ENCODE peak calls at places on chromosome 2, in eight cellular contexts. X is HepG2; Q is CD4-positive, alpha-beta T cell; I is NCI-H2081; R is activated T-helper 1 cell treated with anti-CD3 and anti-CD28 coated beads, Interleukin-12 subunit alpha, Interleukin-12 subunit beta, Interleukin-2, Interleukin-4 antibody, amounts not matched to agents 30 ng/mL and 10 ng/mL and 1 ng/mL, durations not matched to agents 14 hours and 24 hours and 36 hours; U is fibroblast of mammary gland; N is cardiac muscle cell; V is EL. K is an unnamed sample.
A peak's percentile ranks its signal among the peaks of the same experiment; 100 is the strongest.

GRCh38 chr2:218093879-218094278 is 24.8 kb downstream of the RUFY4 start:
- DNase-seq in X (no peak), Q (no peak), I (no peak), R (no peak), U (no peak), N (no peak), V (no peak), K (no peak)

GRCh38 chr2:180046776-180047175 is 39.7 kb upstream of the CWC22 start:
- DNase-seq in X (no peak), Q (no peak), I (no peak), R (no peak), U (no peak), N (no peak), V (peak; percentile 43), K (no peak)

GRCh38 chr2:180872256-180872655 is 108.1 kb upstream of the UBE2E3 start:
- DNase-seq in X (no peak), Q (no peak), I (no peak), R (no peak), U (peak; percentile 34), N (no peak), V (peak; percentile 28), K (no peak)

GRCh38 chr2:106869512-106870276 is 16.3 kb downstream of the ST6GAL2 start:
- DNase-seq in X (no peak), Q (no peak), I (peak; percentile 54), R (no peak), U (no peak), N (no peak), V (no peak), K (no peak)

GRCh38 chr2:86068098-86069047 is 37.3 kb downstream of the POLR1A start:
- DNase-seq in X (no peak), Q (peak; percentile 36), I (peak; percentile 78), R (peak; percentile 25), U (peak; percentile 51), N (no peak), V (peak; percentile 69), K (no peak)

GRCh38 chr2:231554748-231555545 is 24.7 kb upstream of the NMUR1 start:
- DNase-seq in X (no peak), Q (no peak), I (no peak), R (no peak), U (peak; percentile 75), N (peak; percentile 90), V (peak; percentile 66), K (no peak)

GRCh38 chr2:230942371-230942770 is 17.3 kb upstream of the GPR55 start:
- DNase-seq in X (no peak), Q (no peak), I (no peak), R (no peak), U (no peak), N (no peak), V (no peak), K (no peak)

GRCh38 chr2:215601990-215602721 is 166.3 kb upstream of the FN1 start:
- DNase-seq in X (no peak), Q (no peak), I (no peak), R (no peak), U (peak; percentile 97), N (no peak), V (peak; percentile 77), K (no peak)

GRCh38 chr2:140526575-140526974 is 1604.2 kb downstream of the LRP1B start:
- DNase-seq in X (no peak), Q (no peak), I (no peak), R (no peak), U (no peak), N (peak; percentile 53), V (no peak), K (no peak)

GRCh38 chr2:190698895-190699294 is 50.0 kb downstream of the NAB1 start:
- DNase-seq in X (peak; percentile 14), Q (no peak), I (no peak), R (no peak), U (no peak), N (peak; percentile 44), V (no peak), K (no peak)

GRCh38 chr2:236919209-236919608 is 166.5 kb upstream of the COPS8 start:
- DNase-seq in X (no peak), Q (no peak), I (no peak), R (no peak), U (peak; percentile 63), N (peak; percentile 62), V (peak; percentile 58), K (no peak)

GRCh38 chr2:46870051-46870839 is 45.4 kb downstream of the MCFD2 start:
- DNase-seq in X (no peak), Q (no peak), I (no peak), R (no peak), U (peak; percentile 61), N (no peak), V (no peak), K (no peak)

GRCh38 chr2:61252031-61252430 is 90.0 kb downstream of the C2orf74 start:
- DNase-seq in X (no peak), Q (no peak), I (no peak), R (no peak), U (no peak), N (no peak), V (no peak), K (no peak)

GRCh38 chr2:28576714-28577113 is 80.9 kb downstream of the PLB1 start:
- DNase-seq in X (no peak), Q (no peak), I (no peak), R (no peak), U (no peak), N (no peak), V (no peak), K (no peak)

GRCh38 chr2:160970052-160970846 is 190.0 kb upstream of the TANK start:
- DNase-seq in X (peak; percentile 80), Q (no peak), I (peak; percentile 52), R (no peak), U (peak; percentile 83), N (peak; percentile 92), V (peak; percentile 82), K (no peak)

GRCh38 chr2:46922049-46922448 is 6.4 kb upstream of the MCFD2 start:
- DNase-seq in X (no peak), Q (no peak), I (no peak), R (no peak), U (no peak), N (peak; percentile 47), V (peak; percentile 71), K (no peak)

GRCh38 chr2:3264010-3264744 is 113.4 kb downstream of the EIPR1 start:
- DNase-seq in X (no peak), Q (no peak), I (no peak), R (no peak), U (no peak), N (no peak), V (no peak), K (no peak)

GRCh38 chr2:38056216-38056615 is 19.7 kb downstream of the CYP1B1 start:
- DNase-seq in X (no peak), Q (no peak), I (no peak), R (no peak), U (no peak), N (no peak), V (no peak), K (no peak)

GRCh38 chr2:116200086-116200485 is 1614.4 kb upstream of the DDX18 start:
- DNase-seq in X (no peak), Q (no peak), I (no peak), R (no peak), U (no peak), N (no peak), V (no peak), K (no peak)

GRCh38 chr2:189685540-189686229 is 11.2 kb downstream of the ANKAR start:
- DNase-seq in X (no peak), Q (no peak), I (no peak), R (no peak), U (peak; percentile 70), N (peak; percentile 79), V (peak; percentile 67), K (no peak)

K was measured in substantia nigra.